ENCODE peak calls at places on chromosomes 13 and 19, in nine cellular contexts. One of them, this sample, is unnamed.

GRCh38 chr19:2164020-2164988 is 571 bp downstream of the DOT1L start:
- DNase-seq in fibroblast of mammary gland: no peak
- DNase-seq in CD4-positive, alpha-beta T cell: no peak
- DNase-seq in IMR-90: no peak
- DNase-seq in upper lobe of right lung: no peak
- DNase-seq in RWPE1: peak
- DNase-seq in astrocyte of the spinal cord: no peak
- DNase-seq in thoracic aorta: no peak
- DNase-seq in tibial nerve: peak
- DNase-seq in this sample: no peak

GRCh38 chr13:109783815-109784589 is 2.4 kb downstream of the IRS2 start:
- DNase-seq in tibial nerve: no peak
- DNase-seq in thoracic aorta: no peak
- DNase-seq in upper lobe of right lung: no peak
- DNase-seq in fibroblast of mammary gland: no peak
- DNase-seq in astrocyte of the spinal cord: peak
- DNase-seq in RWPE1: no peak
- DNase-seq in IMR-90: no peak
- DNase-seq in CD4-positive, alpha-beta T cell: no peak
- DNase-seq in this sample: no peak

GRCh38 chr13:28641600-28641926 is 17.4 kb upstream of the POMP start:
- DNase-seq in RWPE1: no peak
- DNase-seq in tibial nerve: no peak
- DNase-seq in astrocyte of the spinal cord: no peak
- DNase-seq in IMR-90: no peak
- DNase-seq in CD4-positive, alpha-beta T cell: no peak
- DNase-seq in upper lobe of right lung: no peak
- DNase-seq in fibroblast of mammary gland: no peak
- DNase-seq in thoracic aorta: no peak
- DNase-seq in this sample: no peak

GRCh38 chr19:17468302-17469091 is 1.8 kb upstream of the SLC27A1 start:
- DNase-seq in RWPE1: no peak
- DNase-seq in fibroblast of mammary gland: no peak
- DNase-seq in tibial nerve: no peak
- DNase-seq in thoracic aorta: no peak
- DNase-seq in astrocyte of the spinal cord: no peak
- DNase-seq in CD4-positive, alpha-beta T cell: no peak
- DNase-seq in IMR-90: no peak
- DNase-seq in upper lobe of right lung: peak
- DNase-seq in this sample: no peak

GRCh38 chr13:102863590-102863989 is 17.8 kb downstream of the ERCC5 start:
- DNase-seq in thoracic aorta: no peak
- DNase-seq in upper lobe of right lung: no peak
- DNase-seq in tibial nerve: no peak
- DNase-seq in CD4-positive, alpha-beta T cell: no peak
- DNase-seq in RWPE1: no peak
- DNase-seq in IMR-90: no peak
- DNase-seq in astrocyte of the spinal cord: no peak
- DNase-seq in fibroblast of mammary gland: no peak
- DNase-seq in this sample: no peak

GRCh38 chr13:26664942-26665341 is 95.6 kb downstream of the GPR12 start:
- DNase-seq in fibroblast of mammary gland: no peak
- DNase-seq in RWPE1: no peak
- DNase-seq in tibial nerve: no peak
- DNase-seq in astrocyte of the spinal cord: no peak
- DNase-seq in thoracic aorta: no peak
- DNase-seq in IMR-90: no peak
- DNase-seq in upper lobe of right lung: no peak
- DNase-seq in CD4-positive, alpha-beta T cell: no peak
- DNase-seq in this sample: no peak

GRCh38 chr19:10339380-10339960 is at the start of gene ICAM3:
- DNase-seq in IMR-90: no peak
- DNase-seq in CD4-positive, alpha-beta T cell: peak
- DNase-seq in RWPE1: no peak
- DNase-seq in astrocyte of the spinal cord: no peak
- DNase-seq in fibroblast of mammary gland: no peak
- DNase-seq in tibial nerve: no peak
- DNase-seq in upper lobe of right lung: no peak
- DNase-seq in thoracic aorta: no peak
- DNase-seq in this sample: no peak

GRCh38 chr13:32650705-32651311 is 64.6 kb downstream of the PDS5B start:
- DNase-seq in thoracic aorta: no peak
- DNase-seq in RWPE1: peak
- DNase-seq in astrocyte of the spinal cord: peak
- DNase-seq in fibroblast of mammary gland: peak
- DNase-seq in tibial nerve: peak
- DNase-seq in IMR-90: peak
- DNase-seq in upper lobe of right lung: no peak
- DNase-seq in CD4-positive, alpha-beta T cell: peak
- DNase-seq in this sample: no peak

GRCh38 chr19:32287811-32288227 is 57.6 kb upstream of the ZNF507 start:
- DNase-seq in thoracic aorta: peak
- DNase-seq in fibroblast of mammary gland: peak
- DNase-seq in astrocyte of the spinal cord: peak
- DNase-seq in tibial nerve: peak
- DNase-seq in RWPE1: no peak
- DNase-seq in CD4-positive, alpha-beta T cell: no peak
- DNase-seq in upper lobe of right lung: peak
- DNase-seq in IMR-90: peak
- DNase-seq in this sample: no peak

GRCh38 chr19:43429395-43429794 is 14.7 kb downstream of the TEX101 start:
- DNase-seq in upper lobe of right lung: no peak
- DNase-seq in tibial nerve: no peak
- DNase-seq in astrocyte of the spinal cord: no peak
- DNase-seq in CD4-positive, alpha-beta T cell: no peak
- DNase-seq in IMR-90: no peak
- DNase-seq in RWPE1: no peak
- DNase-seq in thoracic aorta: no peak
- DNase-seq in fibroblast of mammary gland: no peak
- DNase-seq in this sample: no peak

GRCh38 chr19:3980353-3981251 is 4.7 kb downstream of the EEF2 start:
- DNase-seq in thoracic aorta: no peak
- DNase-seq in fibroblast of mammary gland: no peak
- DNase-seq in upper lobe of right lung: no peak
- DNase-seq in astrocyte of the spinal cord: no peak
- DNase-seq in CD4-positive, alpha-beta T cell: no peak
- DNase-seq in IMR-90: no peak
- DNase-seq in RWPE1: no peak
- DNase-seq in tibial nerve: no peak
- DNase-seq in this sample: peak

GRCh38 chr19:43636121-43636683 is 3.4 kb downstream of the CADM4 start:
- DNase-seq in RWPE1: no peak
- DNase-seq in CD4-positive, alpha-beta T cell: no peak
- DNase-seq in fibroblast of mammary gland: no peak
- DNase-seq in IMR-90: no peak
- DNase-seq in astrocyte of the spinal cord: no peak
- DNase-seq in thoracic aorta: no peak
- DNase-seq in upper lobe of right lung: no peak
- DNase-seq in tibial nerve: no peak
- DNase-seq in this sample: no peak

GRCh38 chr13:110463876-110464510 is 97.5 kb downstream of the RAB20 start:
- DNase-seq in upper lobe of right lung: no peak
- DNase-seq in CD4-positive, alpha-beta T cell: no peak
- DNase-seq in IMR-90: peak
- DNase-seq in fibroblast of mammary gland: peak
- DNase-seq in RWPE1: no peak
- DNase-seq in astrocyte of the spinal cord: no peak
- DNase-seq in tibial nerve: no peak
- DNase-seq in thoracic aorta: no peak
- DNase-seq in this sample: no peak

GRCh38 chr19:17686592-17687042 is 1.5 kb downstream of the UNC13A start:
- DNase-seq in RWPE1: peak
- DNase-seq in thoracic aorta: no peak
- DNase-seq in upper lobe of right lung: no peak
- DNase-seq in astrocyte of the spinal cord: peak
- DNase-seq in IMR-90: no peak
- DNase-seq in tibial nerve: no peak
- DNase-seq in fibroblast of mammary gland: no peak
- DNase-seq in CD4-positive, alpha-beta T cell: no peak
- DNase-seq in this sample: peak

GRCh38 chr19:12838182-12838890 is at the start of gene MAST1:
- DNase-seq in tibial nerve: no peak
- DNase-seq in astrocyte of the spinal cord: no peak
- DNase-seq in thoracic aorta: no peak
- DNase-seq in fibroblast of mammary gland: no peak
- DNase-seq in IMR-90: no peak
- DNase-seq in upper lobe of right lung: peak
- DNase-seq in RWPE1: no peak
- DNase-seq in CD4-positive, alpha-beta T cell: no peak
- DNase-seq in this sample: peak

DNA sequence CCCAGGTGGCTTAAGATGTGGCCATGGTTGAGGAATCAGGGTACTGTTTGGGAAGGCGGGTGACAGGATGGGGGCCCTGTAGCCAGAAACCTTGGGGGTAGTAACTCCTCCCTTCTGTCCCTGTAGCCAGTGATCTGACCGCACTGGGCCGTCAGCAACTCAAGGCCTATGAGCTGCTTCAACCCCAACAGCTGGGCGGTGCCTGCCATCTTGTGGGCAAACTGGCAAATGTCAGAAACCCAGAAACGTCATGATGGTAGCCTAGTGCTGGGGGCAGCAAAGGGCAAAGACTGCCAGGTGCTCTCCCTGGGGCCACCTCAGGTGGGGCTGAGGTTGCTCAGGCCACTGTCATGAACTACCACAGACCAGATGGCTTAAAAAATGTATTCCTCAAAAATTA is 3.5 kb downstream of the COPE start:
- DNase-seq in CD4-positive, alpha-beta T cell: no peak
- DNase-seq in RWPE1: no peak
- DNase-seq in IMR-90: peak
- DNase-seq in thoracic aorta: no peak
- DNase-seq in astrocyte of the spinal cord: peak
- DNase-seq in tibial nerve: no peak
- DNase-seq in upper lobe of right lung: no peak
- DNase-seq in fibroblast of mammary gland: peak
- DNase-seq in this sample: no peak
- TF ChIP-seq CTCF in CD4-positive, alpha-beta T cell: no peak
- TF ChIP-seq CTCF in RWPE1: no peak
- TF ChIP-seq CTCF in IMR-90: peak
- TF ChIP-seq CTCF in thoracic aorta: no peak
- TF ChIP-seq CTCF in astrocyte of the spinal cord: peak
- TF ChIP-seq CTCF in tibial nerve: no peak
- TF ChIP-seq CTCF in upper lobe of right lung: peak
- TF ChIP-seq CTCF in fibroblast of mammary gland: peak
- TF ChIP-seq CTCF in this sample: peak

GRCh38 chr19:46069841-46070341 is 29.1 kb upstream of the IGFL4 start:
- DNase-seq in thoracic aorta: no peak
- DNase-seq in CD4-positive, alpha-beta T cell: no peak
- DNase-seq in fibroblast of mammary gland: peak
- DNase-seq in tibial nerve: no peak
- DNase-seq in IMR-90: peak
- DNase-seq in astrocyte of the spinal cord: peak
- DNase-seq in upper lobe of right lung: no peak
- DNase-seq in RWPE1: peak
- DNase-seq in this sample: no peak
- TF ChIP-seq CTCF in thoracic aorta: no peak
- TF ChIP-seq CTCF in CD4-positive, alpha-beta T cell: no peak
- TF ChIP-seq CTCF in fibroblast of mammary gland: no peak
- TF ChIP-seq CTCF in tibial nerve: no peak
- TF ChIP-seq CTCF in IMR-90: no peak
- TF ChIP-seq CTCF in astrocyte of the spinal cord: no peak
- TF ChIP-seq CTCF in upper lobe of right lung: no peak
- TF ChIP-seq CTCF in RWPE1: no peak
- TF ChIP-seq CTCF in this sample: no peak

DNA sequence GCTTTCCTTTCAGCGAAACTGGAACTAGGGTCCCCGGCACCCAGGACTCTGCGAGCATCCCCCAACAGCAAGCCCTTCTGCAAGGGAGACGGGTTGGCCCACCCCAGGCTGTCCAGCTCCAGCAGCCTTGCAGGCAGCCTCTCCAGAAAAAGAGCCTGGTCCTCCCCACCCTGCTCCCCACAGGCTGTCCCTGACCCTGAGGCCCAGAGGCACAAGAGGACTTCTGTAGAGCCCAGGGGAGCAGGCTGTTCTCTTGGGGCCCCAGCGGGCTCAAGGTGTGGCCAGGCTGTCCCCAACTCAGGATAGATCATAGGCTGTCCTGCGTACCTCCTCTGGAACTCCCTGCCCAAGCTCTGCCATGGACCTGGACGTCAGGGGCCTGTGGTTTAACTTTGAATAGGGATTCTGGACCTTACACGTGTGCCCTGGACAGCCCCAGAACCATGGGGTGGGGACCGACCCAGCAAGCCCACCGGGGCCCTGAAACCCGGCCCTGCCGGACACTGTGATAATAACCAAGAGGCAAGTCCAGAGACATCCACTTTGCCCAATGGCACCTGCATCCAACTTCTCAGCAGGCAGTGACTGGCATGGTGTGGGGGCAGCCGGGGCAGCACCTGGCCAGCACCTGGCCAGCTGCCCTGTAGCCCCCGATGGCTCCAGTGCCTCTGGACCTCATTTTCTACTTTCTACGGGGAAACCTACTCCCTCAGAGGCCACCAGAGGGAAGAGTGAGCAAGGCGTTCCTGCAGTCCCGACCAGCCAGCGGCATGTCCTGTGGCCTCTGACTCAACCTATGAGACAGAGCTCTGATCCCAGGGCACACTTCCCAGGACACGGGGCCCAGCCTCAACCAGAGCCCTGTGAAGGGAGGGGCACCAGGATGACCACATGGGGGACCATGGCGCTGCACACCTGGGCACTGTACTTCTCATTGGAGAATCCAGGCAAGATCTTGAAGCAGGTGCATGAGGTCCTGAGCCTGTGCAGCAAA is 50.9 kb upstream of the TPM4 start:
- DNase-seq in astrocyte of the spinal cord: peak
- DNase-seq in tibial nerve: no peak
- DNase-seq in RWPE1: peak
- DNase-seq in fibroblast of mammary gland: peak
- DNase-seq in thoracic aorta: no peak
- DNase-seq in IMR-90: peak
- DNase-seq in CD4-positive, alpha-beta T cell: no peak
- DNase-seq in upper lobe of right lung: peak
- DNase-seq in this sample: no peak
- TF ChIP-seq CTCF in astrocyte of the spinal cord: peak
- TF ChIP-seq CTCF in tibial nerve: no peak
- TF ChIP-seq CTCF in RWPE1: peak
- TF ChIP-seq CTCF in fibroblast of mammary gland: peak
- TF ChIP-seq CTCF in thoracic aorta: peak
- TF ChIP-seq CTCF in IMR-90: peak
- TF ChIP-seq CTCF in CD4-positive, alpha-beta T cell: no peak
- TF ChIP-seq CTCF in upper lobe of right lung: peak
- TF ChIP-seq CTCF in this sample: no peak

GRCh38 chr13:36997716-36998427 is 1.3 kb downstream of the ALG5 start:
- DNase-seq in RWPE1: no peak
- DNase-seq in upper lobe of right lung: no peak
- DNase-seq in fibroblast of mammary gland: peak
- DNase-seq in thoracic aorta: no peak
- DNase-seq in astrocyte of the spinal cord: no peak
- DNase-seq in CD4-positive, alpha-beta T cell: no peak
- DNase-seq in tibial nerve: no peak
- DNase-seq in IMR-90: peak
- DNase-seq in this sample: no peak

GRCh38 chr13:36998624-36999041 is 507 bp downstream of the ALG5 start:
- DNase-seq in astrocyte of the spinal cord: no peak
- DNase-seq in RWPE1: peak
- DNase-seq in fibroblast of mammary gland: peak
- DNase-seq in upper lobe of right lung: peak
- DNase-seq in thoracic aorta: no peak
- DNase-seq in CD4-positive, alpha-beta T cell: no peak
- DNase-seq in tibial nerve: no peak
- DNase-seq in IMR-90: no peak
- DNase-seq in this sample: no peak

GRCh38 chr13:37001921-37002250 is 1.3 kb downstream of the EXOSC8 start:
- DNase-seq in fibroblast of mammary gland: no peak
- DNase-seq in upper lobe of right lung: no peak
- DNase-seq in astrocyte of the spinal cord: no peak
- DNase-seq in thoracic aorta: no peak
- DNase-seq in tibial nerve: no peak
- DNase-seq in CD4-positive, alpha-beta T cell: no peak
- DNase-seq in RWPE1: no peak
- DNase-seq in IMR-90: no peak
- DNase-seq in this sample: no peak

GRCh38 chr13:36999054-36999927 is at the start of gene ALG5:
- DNase-seq in thoracic aorta: peak
- DNase-seq in IMR-90: peak
- DNase-seq in astrocyte of the spinal cord: peak
- DNase-seq in RWPE1: peak
- DNase-seq in tibial nerve: peak
- DNase-seq in fibroblast of mammary gland: peak
- DNase-seq in CD4-positive, alpha-beta T cell: peak
- DNase-seq in upper lobe of right lung: peak
- DNase-seq in this sample: peak
- TF ChIP-seq CTCF in thoracic aorta: peak
- TF ChIP-seq CTCF in IMR-90: peak
- TF ChIP-seq CTCF in astrocyte of the spinal cord: peak
- TF ChIP-seq CTCF in RWPE1: peak
- TF ChIP-seq CTCF in tibial nerve: peak
- TF ChIP-seq CTCF in fibroblast of mammary gland: peak
- TF ChIP-seq CTCF in CD4-positive, alpha-beta T cell: peak
- TF ChIP-seq CTCF in upper lobe of right lung: peak
- TF ChIP-seq CTCF in this sample: peak